ENCODE peak calls at places on chromosome 21, in four cellular contexts. X, K, Q and J are unnamed samples.

GRCh38 chr21:37593015-37593414 is 226.4 kb downstream of the DYRK1A start:
- DNase-seq in X (no peak), K (peak), Q (peak), J (no peak)

GRCh38 chr21:35993875-35994490 is 66.3 kb downstream of the SETD4 start:
- DNase-seq in X (no peak), K (no peak), Q (no peak), J (no peak)

GRCh38 chr21:37398697-37399096 is 32.1 kb downstream of the DYRK1A start:
- DNase-seq in X (no peak), K (no peak), Q (no peak), J (no peak)

GRCh38 chr21:31801551-31802234 is 69.8 kb upstream of the SCAF4 start:
- DNase-seq in X (no peak), K (no peak), Q (no peak), J (no peak)

GRCh38 chr21:25558123-25558522 is 49.2 kb downstream of the MRPL39 start:
- DNase-seq in X (no peak), K (no peak), Q (no peak), J (peak)

GRCh38 chr21:32253215-32253641 is 25.6 kb downstream of the MIS18A start:
- DNase-seq in X (peak), K (no peak), Q (no peak), J (peak)

GRCh38 chr21:36076878-36077658 is 7.2 kb downstream of the CBR1 start:
- DNase-seq in X (no peak), K (no peak), Q (no peak), J (no peak)

GRCh38 chr21:36105327-36105842 is 29.5 kb upstream of the CBR3 start:
- DNase-seq in X (no peak), K (no peak), Q (no peak), J (no peak)

GRCh38 chr21:41369915-41370839 is 8.3 kb downstream of the MX2 start:
- DNase-seq in X (no peak), K (peak), Q (no peak), J (peak)

GRCh38 chr21:33451634-33452071 is 28.1 kb downstream of the TMEM50B start:
- DNase-seq in X (peak), K (no peak), Q (no peak), J (peak)

GRCh38 chr21:26388731-26389231 is 184.3 kb downstream of the CYYR1 start:
- DNase-seq in X (peak), K (no peak), Q (no peak), J (peak)

GRCh38 chr21:41009398-41010177 is 158.4 kb upstream of the BACE2 start:
- DNase-seq in X (no peak), K (no peak), Q (no peak), J (no peak)

GRCh38 chr21:28485301-28486022 is 507.2 kb downstream of the LTN1 start:
- DNase-seq in X (peak), K (no peak), Q (no peak), J (no peak)

GRCh38 chr21:26769613-26770188 is 75.5 kb downstream of the ADAMTS1 start:
- DNase-seq in X (peak), K (no peak), Q (no peak), J (peak)

GRCh38 chr21:41147096-41147978 is 20.6 kb upstream of the BACE2 start:
- DNase-seq in X (no peak), K (no peak), Q (no peak), J (no peak)

GRCh38 chr21:27362249-27362648 is 395.4 kb upstream of the ADAMTS5 start:
- DNase-seq in X (no peak), K (no peak), Q (no peak), J (no peak)

GRCh38 chr21:45029298-45029967 is 44.9 kb upstream of the ADARB1 start:
- DNase-seq in X (no peak), K (no peak), Q (no peak), J (peak)
- H3K4me3 ChIP-seq in X (no peak), K (peak), Q (no peak), J (no peak)

GRCh38 chr21:38850277-38850951 is 44.7 kb downstream of the ETS2 start:
- DNase-seq in X (no peak), K (no peak), Q (no peak), J (no peak)

GRCh38 chr21:38852278-38852677 is 46.5 kb downstream of the ETS2 start:
- DNase-seq in X (no peak), K (no peak), Q (no peak), J (no peak)

GRCh38 chr21:38849776-38850175 is 44.0 kb downstream of the ETS2 start:
- DNase-seq in X (no peak), K (no peak), Q (no peak), J (no peak)

GRCh38 chr21:38852708-38853107 is 47.0 kb downstream of the ETS2 start:
- DNase-seq in X (no peak), K (no peak), Q (no peak), J (no peak)

DNA sequence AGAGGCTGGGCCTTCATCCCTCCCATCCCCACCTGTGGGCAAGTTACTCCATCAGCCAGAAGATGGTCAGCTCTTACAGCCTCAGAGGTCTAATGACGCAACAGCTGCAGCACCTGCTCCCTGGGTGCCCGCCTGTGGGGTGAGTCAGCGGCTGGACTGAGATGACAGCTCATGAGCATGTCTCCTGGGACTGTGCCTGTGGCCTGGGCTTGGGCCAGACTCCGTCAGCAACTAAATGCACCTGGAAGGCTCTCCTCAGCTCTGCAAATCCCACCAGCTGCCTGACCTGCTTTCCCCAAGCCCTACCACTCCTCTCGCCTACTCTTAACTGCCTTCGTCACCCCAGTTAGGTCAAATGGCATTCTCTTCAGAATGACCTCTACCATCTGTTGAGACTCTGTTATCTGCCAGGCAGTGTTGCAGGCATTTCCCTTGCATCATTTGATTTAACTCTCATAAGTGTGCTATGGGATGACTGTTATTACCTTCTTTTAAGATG is 47.7 kb downstream of the ETS2 start:
- DNase-seq in X (peak), K (peak), Q (no peak), J (peak)
- H2BK15ac ChIP-seq in X (peak), K (no peak), Q (no peak), J (no peak)

GRCh38 chr21:42615924-42616323 is 37.5 kb upstream of the PDE9A start:
- DNase-seq in X (no peak), K (no peak), Q (no peak), J (no peak)
- H2AFZ ChIP-seq in X (peak), K (no peak), Q (no peak), J (no peak)

GRCh38 chr21:44929799-44930542 is 9.3 kb upstream of the ITGB2 start:
- DNase-seq in X (no peak), K (no peak), Q (no peak), J (no peak)
- H3K4me3 ChIP-seq in X (no peak), K (no peak), Q (no peak), J (no peak)

DNA sequence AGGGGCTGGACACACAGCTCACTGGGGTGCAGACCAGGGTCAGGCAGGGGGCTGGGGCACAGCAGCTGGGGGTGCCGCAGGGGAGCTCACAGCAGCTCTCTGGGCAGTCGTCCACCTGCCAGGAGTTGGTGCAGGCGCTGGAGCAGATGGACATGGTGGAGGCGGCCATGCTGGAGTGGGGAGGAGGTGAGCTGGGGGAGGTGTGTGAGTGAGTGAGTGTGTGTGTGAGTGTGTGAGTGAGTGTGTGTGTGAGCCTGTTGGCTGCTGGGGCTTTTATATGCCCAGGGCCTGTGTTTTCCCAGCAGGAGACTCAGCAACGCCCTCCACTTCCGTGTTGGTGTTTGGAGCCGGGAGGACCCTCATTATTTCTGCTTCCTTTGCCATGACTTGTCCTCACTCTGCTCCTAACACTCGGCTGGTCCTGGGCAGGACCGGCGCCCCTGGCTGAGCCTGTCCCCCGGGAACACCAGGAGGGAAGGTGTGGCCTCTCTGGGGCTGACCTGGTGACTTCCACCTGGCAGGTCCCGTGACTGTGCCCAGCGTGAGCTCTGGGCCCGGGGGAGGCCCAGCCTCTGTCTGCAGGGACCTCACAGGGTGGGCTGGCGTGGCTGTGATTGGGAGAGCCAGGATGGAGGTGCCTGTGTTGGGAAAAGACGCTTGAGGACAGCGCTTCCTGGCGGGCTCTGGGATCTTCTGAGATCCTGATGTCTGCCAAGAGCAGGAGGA is at the start of gene KRTAP10-2:
- DNase-seq in X (no peak), K (peak), Q (no peak), J (no peak)
- H2BK15ac ChIP-seq in X (no peak), K (peak), Q (peak), J (no peak)

GRCh38 chr21:14917762-14918161 is 147.0 kb downstream of the NRIP1 start:
- DNase-seq in X (no peak), K (no peak), Q (no peak), J (no peak)

GRCh38 chr21:14913576-14914146 is 151.1 kb downstream of the NRIP1 start:
- DNase-seq in X (peak), K (no peak), Q (no peak), J (no peak)

GRCh38 chr21:14922980-14923379 is 141.8 kb downstream of the NRIP1 start:
- DNase-seq in X (no peak), K (no peak), Q (no peak), J (no peak)

GRCh38 chr21:14916676-14917141 is 148.1 kb downstream of the NRIP1 start:
- DNase-seq in X (peak), K (no peak), Q (no peak), J (peak)

GRCh38 chr21:14918542-14918941 is 146.3 kb downstream of the NRIP1 start:
- DNase-seq in X (no peak), K (no peak), Q (no peak), J (no peak)
- H2AFZ ChIP-seq in X (no peak), K (no peak), Q (no peak), J (no peak)

GRCh38 chr21:42533963-42534355 is 20.3 kb downstream of the SLC37A1 start:
- DNase-seq in X (no peak), K (no peak), Q (no peak), J (no peak)
- H3K4me3 ChIP-seq in X (no peak), K (no peak), Q (no peak), J (no peak)